ENCODE peak calls at places on chromosomes 16 and 17, in four cellular contexts. K is H1, A is GM12878, I is HepG2. P is an unnamed sample.
A peak's percentile ranks its signal among the peaks of the same experiment; 100 is the strongest.

GRCh38 chr17:70120420-70120819 is 45.4 kb downstream of the KCNJ16 start:
- DNase-seq in K (no peak), A (no peak), I (no peak), P (no peak)

GRCh38 chr16:82063456-82064082 is 28.5 kb downstream of the HSD17B2 start:
- DNase-seq in K (no peak), A (no peak), I (peak; percentile 61), P (no peak)

GRCh38 chr16:85571813-85572619 is 41.1 kb upstream of the GSE1 start:
- DNase-seq in K (no peak), A (no peak), I (no peak), P (no peak)

GRCh38 chr17:78979780-78980623 is at the start of gene LGALS3BP:
- DNase-seq in K (no peak), A (no peak), I (peak; percentile 97), P (peak; percentile 97)

GRCh38 chr17:63275318-63275967 is 170.7 kb downstream of the CYB561 start:
- DNase-seq in K (no peak), A (no peak), I (peak; percentile 40), P (no peak)

GRCh38 chr17:77611791-77612466 is 346.6 kb upstream of the TNRC6C start:
- DNase-seq in K (no peak), A (no peak), I (no peak), P (no peak)

GRCh38 chr16:66714659-66715307 is 18.2 kb upstream of the CMTM4 start:
- DNase-seq in K (no peak), A (no peak), I (no peak), P (peak; percentile 46)

GRCh38 chr17:43831633-43832032 is 1.3 kb downstream of the MPP3 start:
- DNase-seq in K (no peak), A (no peak), I (no peak), P (no peak)

GRCh38 chr17:51764387-51764971 is 394.0 kb downstream of the CA10 start:
- DNase-seq in K (peak; percentile 68), A (peak; percentile 4), I (peak; percentile 60), P (peak; percentile 76)

GRCh38 chr17:27651411-27652345 is 20.7 kb downstream of the LGALS9 start:
- DNase-seq in K (no peak), A (no peak), I (peak; percentile 23), P (peak; percentile 26)

GRCh38 chr17:77420804-77421634 is 280.2 kb downstream of the SEC14L1 start:
- DNase-seq in K (no peak), A (no peak), I (no peak), P (peak; percentile 72)

GRCh38 chr17:62824290-62825135 is 16.4 kb upstream of the MARCHF10 start:
- DNase-seq in K (peak; percentile 79), A (no peak), I (peak; percentile 49), P (no peak)

GRCh38 chr17:42282478-42283080 is 5.7 kb upstream of the STAT5A start:
- DNase-seq in K (no peak), A (no peak), I (no peak), P (peak; percentile 11)

GRCh38 chr16:24819462-24820040 is 26.2 kb upstream of the SLC5A11 start:
- DNase-seq in K (no peak), A (no peak), I (no peak), P (no peak)

GRCh38 chr16:48810436-48810802 is 200.4 kb upstream of the N4BP1 start:
- DNase-seq in K (no peak), A (no peak), I (no peak), P (no peak)

GRCh38 chr17:48484850-48485249 is 46.0 kb downstream of the HOXB1 start:
- DNase-seq in K (no peak), A (no peak), I (no peak), P (no peak)

GRCh38 chr17:81396722-81397313 is 1.6 kb downstream of the BAHCC1 start:
- DNase-seq in K (no peak), A (no peak), I (no peak), P (peak; percentile 67)

GRCh38 chr17:789160-789840 is 7.1 kb downstream of the MRM3 start:
- DNase-seq in K (no peak), A (no peak), I (no peak), P (no peak)

GRCh38 chr16:60682219-60682618 is 1354.0 kb downstream of the CDH8 start:
- DNase-seq in K (no peak), A (no peak), I (no peak), P (no peak)

GRCh38 chr16:89426736-89427525 is 63.4 kb downstream of the ANKRD11 start:
- DNase-seq in K (no peak), A (no peak), I (no peak), P (no peak)

GRCh38 chr17:44636562-44636961 is 19.7 kb upstream of the MEIOC start:
- DNase-seq in K (no peak), A (no peak), I (peak; percentile 16), P (peak; percentile 58)

GRCh38 chr16:69906838-69907301 is 44.3 kb upstream of the CLEC18A start:
- DNase-seq in K (no peak), A (no peak), I (no peak), P (no peak)

GRCh38 chr17:35432176-35433074 is at the start of gene SLFN12:
- DNase-seq in K (peak; percentile 70), A (peak; percentile 67), I (no peak), P (no peak)

GRCh38 chr16:67034478-67034877 is 5.5 kb downstream of the CBFB start:
- DNase-seq in K (no peak), A (no peak), I (no peak), P (no peak)

GRCh38 chr16:24009955-24010354 is 174.2 kb downstream of the PRKCB start:
- DNase-seq in K (no peak), A (peak; percentile 20), I (no peak), P (no peak)

GRCh38 chr17:31497994-31498826 is 106.7 kb downstream of the RAB11FIP4 start:
- DNase-seq in K (no peak), A (no peak), I (peak; percentile 81), P (no peak)

GRCh38 chr17:44024271-44024663 is 9.5 kb upstream of the TMEM101 start:
- DNase-seq in K (no peak), A (no peak), I (no peak), P (peak; percentile 68)

GRCh38 chr16:89363621-89364393 is 126.6 kb downstream of the ANKRD11 start:
- DNase-seq in K (no peak), A (no peak), I (peak; percentile 51), P (peak; percentile 21)

GRCh38 chr16:4697867-4698291 is 4.5 kb downstream of the NUDT16L1 start:
- DNase-seq in K (no peak), A (no peak), I (no peak), P (no peak)

GRCh38 chr16:86676216-86676800 is 98.0 kb downstream of the FOXL1 start:
- DNase-seq in K (no peak), A (no peak), I (no peak), P (no peak)

GRCh38 chr16:31008154-31008950 is 2.1 kb downstream of the STX1B start:
- DNase-seq in K (no peak), A (no peak), I (no peak), P (peak; percentile 31)

GRCh38 chr16:14199624-14200023 is 128.5 kb downstream of the MRTFB start:
- DNase-seq in K (no peak), A (no peak), I (no peak), P (no peak)

GRCh38 chr17:53574038-53574437 is 248.7 kb upstream of the KIF2B start:
- DNase-seq in K (no peak), A (no peak), I (no peak), P (no peak)

GRCh38 chr17:28700830-28701492 is 10.7 kb downstream of the PROCA1 start:
- DNase-seq in K (no peak), A (no peak), I (no peak), P (no peak)

GRCh38 chr16:1432388-1433262 is 1.7 kb downstream of the PERCC1 start:
- DNase-seq in K (no peak), A (no peak), I (no peak), P (no peak)
- TF ChIP-seq TCF12 in K (no peak), A (no peak), I (no peak), P (no peak)

GRCh38 chr17:67050066-67050465 is 5.7 kb downstream of the CACNG1 start:
- DNase-seq in K (no peak), A (no peak), I (no peak), P (no peak)
- TF ChIP-seq RFX5 in K (no peak), A (no peak), I (no peak), P (no peak)

GRCh38 chr17:73797594-73798110 is 153.4 kb upstream of the SDK2 start:
- DNase-seq in K (no peak), A (no peak), I (peak; percentile 50), P (no peak)

GRCh38 chr17:73799781-73800627 is 155.8 kb upstream of the SDK2 start:
- DNase-seq in K (no peak), A (no peak), I (no peak), P (no peak)

GRCh38 chr17:73795730-73796129 is 151.5 kb upstream of the SDK2 start:
- DNase-seq in K (no peak), A (no peak), I (peak; percentile 95), P (no peak)

GRCh38 chr17:73799091-73799490 is 154.8 kb upstream of the SDK2 start:
- DNase-seq in K (no peak), A (no peak), I (no peak), P (no peak)

DNA sequence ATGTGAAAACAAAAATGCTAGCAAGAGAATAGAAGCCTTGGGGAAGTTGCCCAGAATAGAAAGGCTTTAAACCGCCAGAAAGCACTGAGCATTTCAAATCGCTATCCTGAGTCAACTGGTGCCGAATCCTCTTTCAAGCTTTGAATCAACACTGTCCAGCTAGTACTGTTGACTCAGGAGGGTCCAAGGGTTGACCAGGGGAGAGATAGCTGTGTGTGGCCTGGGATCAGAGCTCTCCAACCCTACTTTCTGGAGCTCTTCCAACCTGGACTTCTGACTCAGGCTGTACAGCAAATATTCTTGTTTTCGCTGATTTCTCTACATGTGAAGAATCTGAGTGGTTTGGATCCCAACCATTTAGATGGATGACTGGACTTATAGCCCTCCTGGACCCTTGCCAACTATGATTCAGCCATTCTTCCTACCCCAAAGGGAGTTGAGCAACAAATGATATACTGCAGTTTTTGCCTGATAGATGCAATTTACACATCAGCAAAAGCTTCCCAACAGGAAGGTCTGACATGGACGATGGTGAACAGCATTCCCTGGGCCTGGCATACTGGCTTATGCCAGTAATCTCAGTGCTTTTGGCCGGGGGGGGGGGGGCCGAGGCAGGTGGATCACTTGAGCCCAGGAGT is 154.0 kb upstream of the SDK2 start:
- DNase-seq in K (no peak), A (no peak), I (peak; percentile 100), P (no peak)
- TF ChIP-seq TCF12 in K (no peak), A (no peak), I (no peak), P (no peak)

DNA sequence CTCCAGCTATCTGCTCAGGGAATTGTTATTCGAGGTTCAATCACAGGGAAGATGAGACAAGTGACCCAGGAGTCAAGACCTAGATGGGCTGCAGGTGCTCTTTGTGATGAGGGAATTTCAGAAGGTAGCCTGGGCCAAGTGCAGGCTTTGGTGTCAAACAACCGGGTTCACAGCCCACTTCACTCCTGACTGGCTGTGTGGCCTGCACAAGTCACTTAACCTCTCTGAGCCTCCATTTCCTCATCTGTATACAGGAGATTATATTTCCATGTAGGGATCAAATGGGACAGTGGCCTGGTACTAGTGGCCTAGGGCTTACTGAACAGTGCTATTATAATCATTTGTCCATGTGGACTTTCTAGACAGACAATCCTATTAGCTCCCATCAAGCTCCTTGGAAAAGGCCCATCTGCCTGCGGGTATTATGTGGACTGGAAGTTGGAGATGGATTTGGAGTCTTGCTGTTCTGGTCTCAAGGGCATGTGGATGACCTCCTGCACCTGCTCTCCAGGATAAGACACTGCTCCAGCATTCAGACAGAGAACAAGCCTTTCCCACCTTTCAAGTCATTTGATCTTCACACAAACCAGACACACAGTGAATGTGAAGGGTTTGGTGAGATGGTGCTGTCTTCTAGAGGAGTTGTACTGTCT is 3.1 kb upstream of the MT1X start:
- DNase-seq in K (no peak), A (no peak), I (no peak), P (no peak)
- TF ChIP-seq RFX5 in K (no peak), A (no peak), I (no peak), P (no peak)

GRCh38 chr17:60908324-60908723 is 230.7 kb downstream of the BCAS3 start:
- DNase-seq in K (no peak), A (no peak), I (no peak), P (no peak)
- TF ChIP-seq TCF12 in K (no peak), A (no peak), I (no peak), P (no peak)